ENCODE peak calls at places on chromosomes 2 and 18, in ten cellular contexts. C, P, H, X, W, O, A, E, G and B are unnamed samples.
A peak's percentile ranks its signal among the peaks of the same experiment; 100 is the strongest.

GRCh38 chr2:234861841-234862735 is 89.7 kb upstream of the SH3BP4 start:
- DNase-seq in O (no peak), A (no peak), X (no peak), W (no peak), P (no peak), G (no peak), C (no peak), E (no peak), H (no peak), B (no peak)

GRCh38 chr2:212505583-212505982 is 33.0 kb downstream of the ERBB4 start:
- DNase-seq in A (peak; percentile 4), P (no peak), O (no peak), G (no peak), E (no peak), H (no peak), X (no peak), C (no peak), W (no peak), B (no peak)

GRCh38 chr2:233832869-233833812 is 21.2 kb downstream of the HJURP start:
- DNase-seq in X (no peak), E (no peak), W (peak; percentile 69), P (no peak), A (peak; percentile 52), C (no peak), G (no peak), O (no peak), H (peak; percentile 97), B (no peak)

GRCh38 chr2:146987996-146988395 is 856.8 kb upstream of the ACVR2A start:
- DNase-seq in C (no peak), H (no peak), G (no peak), A (no peak), W (no peak), P (no peak), E (no peak), X (no peak), O (no peak), B (no peak)

GRCh38 chr2:66607152-66607551 is 172.2 kb downstream of the MEIS1 start:
- DNase-seq in W (no peak), A (no peak), P (no peak), C (no peak), H (no peak), X (no peak), G (no peak), O (no peak), E (no peak), B (no peak)

GRCh38 chr2:169928463-169928864 is 101.2 kb downstream of the UBR3 start:
- DNase-seq in X (no peak), H (peak; percentile 62), C (no peak), O (no peak), W (peak; percentile 5), E (peak; percentile 49), A (peak; percentile 16), G (no peak), P (no peak), B (no peak)

GRCh38 chr2:231662028-231662810 is 46.1 kb upstream of the PTMA start:
- DNase-seq in E (peak; percentile 94), A (peak; percentile 98), P (peak; percentile 98), X (peak; percentile 99), W (peak; percentile 97), G (peak; percentile 86), O (peak; percentile 91), H (peak; percentile 99), C (peak; percentile 96), B (peak; percentile 99)

GRCh38 chr18:50126466-50126865 is 68.5 kb downstream of the MYO5B start:
- DNase-seq in A (no peak), H (no peak), W (no peak), E (no peak), C (no peak), G (no peak), P (no peak), X (no peak), O (no peak), B (no peak)

GRCh38 chr2:48048725-48049124 is 142.4 kb upstream of the FBXO11 start:
- DNase-seq in H (no peak), G (no peak), W (no peak), A (no peak), P (no peak), O (no peak), X (no peak), E (no peak), C (no peak), B (no peak)